ENCODE peak calls at places on chromosomes 5 and 9, in four cellular contexts. K is K562, Y is WTC11, B is SK-N-SH. X is an unnamed sample.

GRCh38 chr5:14581891-14582796 is 552 bp downstream of the OTULINL start:
- DNase-seq in K (no peak), Y (peak), B (peak), X (no peak)

GRCh38 chr9:23638837-23639426 is 187.1 kb downstream of the ELAVL2 start:
- DNase-seq in K (no peak), Y (no peak), B (no peak), X (no peak)

GRCh38 chr5:69049151-69049550 is 44.7 kb upstream of the SLC30A5 start:
- DNase-seq in K (no peak), Y (no peak), B (no peak), X (peak)

GRCh38 chr5:41649659-41650058 is 139.3 kb upstream of the PLCXD3 start:
- DNase-seq in K (no peak), Y (no peak), B (no peak), X (no peak)

GRCh38 chr9:1718836-1719235 is 296.3 kb upstream of the SMARCA2 start:
- DNase-seq in K (no peak), Y (no peak), B (no peak), X (no peak)

GRCh38 chr9:89892920-89893319 is 288.1 kb downstream of the GADD45G start:
- DNase-seq in K (no peak), Y (no peak), B (no peak), X (no peak)

GRCh38 chr5:34053571-34054271 is 10.7 kb upstream of the C1QTNF3 start:
- DNase-seq in K (no peak), Y (no peak), B (no peak), X (no peak)

GRCh38 chr5:68644971-68645370 is 429.4 kb downstream of the PIK3R1 start:
- DNase-seq in K (no peak), Y (no peak), B (no peak), X (no peak)

GRCh38 chr9:114401344-114401743 is 13.6 kb upstream of the AKNA start:
- DNase-seq in K (no peak), Y (no peak), B (no peak), X (peak)

GRCh38 chr5:125112196-125112595 is 365.8 kb upstream of the ZNF608 start:
- DNase-seq in K (no peak), Y (no peak), B (no peak), X (no peak)

GRCh38 chr5:159089675-159090074 is 10.0 kb downstream of the EBF1 start:
- DNase-seq in K (no peak), Y (no peak), B (no peak), X (no peak)

GRCh38 chr5:173689713-173690360 is 73.4 kb upstream of the BOD1 start:
- DNase-seq in K (no peak), Y (no peak), B (peak), X (peak)

GRCh38 chr9:105449081-105449480 is 1.2 kb downstream of the FSD1L start:
- DNase-seq in K (no peak), Y (no peak), B (no peak), X (no peak)

GRCh38 chr9:2059131-2059929 is 44.2 kb downstream of the SMARCA2 start:
- DNase-seq in K (no peak), Y (no peak), B (no peak), X (no peak)

GRCh38 chr5:75320341-75320740 is 16.7 kb upstream of the HMGCR start:
- DNase-seq in K (no peak), Y (no peak), B (no peak), X (no peak)

GRCh38 chr5:158895573-158895972 is 204.1 kb downstream of the EBF1 start:
- DNase-seq in K (no peak), Y (no peak), B (no peak), X (no peak)

GRCh38 chr9:109239240-109239639 is 72.2 kb upstream of the FRRS1L start:
- DNase-seq in K (no peak), Y (no peak), B (no peak), X (no peak)

GRCh38 chr5:144698454-144698853 is 527.8 kb downstream of the KCTD16 start:
- DNase-seq in K (no peak), Y (no peak), B (no peak), X (no peak)

GRCh38 chr5:143355710-143356109 is 47.8 kb downstream of the NR3C1 start:
- DNase-seq in K (peak), Y (no peak), B (peak), X (peak)

GRCh38 chr5:154477382-154478223 is 424 bp downstream of the HAND1 start:
- DNase-seq in K (no peak), Y (peak), B (no peak), X (no peak)

GRCh38 chr9:82882744-82883143 is 180.2 kb downstream of the RASEF start:
- DNase-seq in K (no peak), Y (no peak), B (no peak), X (no peak)

GRCh38 chr5:135386886-135387628 is 12.0 kb downstream of the MACROH2A1 start:
- DNase-seq in K (peak), Y (no peak), B (no peak), X (peak)

GRCh38 chr5:123916331-123917121 is 404.5 kb downstream of the CSNK1G3 start:
- DNase-seq in K (no peak), Y (no peak), B (no peak), X (no peak)

GRCh38 chr9:106718996-106719395 is 144.0 kb upstream of the ZNF462 start:
- DNase-seq in K (no peak), Y (no peak), B (no peak), X (no peak)

GRCh38 chr5:78405820-78406750 is 45.7 kb downstream of the SCAMP1 start:
- DNase-seq in K (no peak), Y (no peak), B (no peak), X (no peak)

GRCh38 chr5:169944922-169945675 is 35.2 kb downstream of the INSYN2B start:
- DNase-seq in K (no peak), Y (no peak), B (no peak), X (no peak)

GRCh38 chr5:57887851-57888621 is 405.4 kb upstream of the ACTBL2 start:
- DNase-seq in K (peak), Y (peak), B (peak), X (peak)

GRCh38 chr5:132540764-132541163 is 2.6 kb downstream of the IL5 start:
- DNase-seq in K (no peak), Y (no peak), B (no peak), X (no peak)

GRCh38 chr9:13127164-13127563 is 152.3 kb downstream of the MPDZ start:
- DNase-seq in K (no peak), Y (no peak), B (no peak), X (no peak)

GRCh38 chr9:81549500-81550206 is 139.7 kb downstream of the TLE1 start:
- DNase-seq in K (no peak), Y (no peak), B (no peak), X (peak)

GRCh38 chr5:15787676-15788075 is 287.7 kb downstream of the FBXL7 start:
- DNase-seq in K (no peak), Y (no peak), B (no peak), X (no peak)

GRCh38 chr5:128213340-128213739 is 129.8 kb downstream of the SLC12A2 start:
- DNase-seq in K (peak), Y (peak), B (peak), X (peak)

GRCh38 chr9:6015278-6016157 is at the start of gene RANBP6:
- DNase-seq in K (peak), Y (peak), B (peak), X (peak)
- TF ChIP-seq FOXJ3 in K (no peak), Y (no peak), B (no peak), X (peak)

GRCh38 chr5:10594591-10595210 is 30.8 kb downstream of the ANKRD33B start:
- DNase-seq in K (peak), Y (no peak), B (no peak), X (no peak)
- TF ChIP-seq FOXJ3 in K (no peak), Y (no peak), B (no peak), X (no peak)

GRCh38 chr5:98768160-98769005 is 5.1 kb upstream of the RGMB start:
- DNase-seq in K (peak), Y (peak), B (peak), X (peak)
- TF ChIP-seq FOXJ3 in K (no peak), Y (no peak), B (no peak), X (no peak)

GRCh38 chr5:66118294-66118693 is 25.8 kb upstream of the SREK1 start:
- DNase-seq in K (no peak), Y (no peak), B (no peak), X (no peak)

GRCh38 chr5:66113160-66113559 is 30.9 kb upstream of the SREK1 start:
- DNase-seq in K (no peak), Y (no peak), B (no peak), X (peak)
- TF ChIP-seq FOXJ3 in K (no peak), Y (no peak), B (no peak), X (no peak)

GRCh38 chr5:179198865-179199645 is 138.9 kb downstream of the ZNF354C start:
- DNase-seq in K (no peak), Y (no peak), B (no peak), X (no peak)
- TF ChIP-seq FOXJ3 in K (no peak), Y (no peak), B (no peak), X (no peak)

X was measured in HepG2.